ENCODE peak calls at places on chromosomes 11 and 22, in seven cellular contexts. E, Z, H, M, G, W and V are unnamed samples.
A peak's percentile ranks its signal among the peaks of the same experiment; 100 is the strongest.

GRCh38 chr11:77510095-77510494 is 36.2 kb upstream of the PAK1 start:
- DNase-seq in E (no peak), Z (peak; percentile 88), H (no peak), M (no peak), G (no peak), W (no peak), V (no peak)

GRCh38 chr11:96230686-96231085 is 112.3 kb downstream of the MAML2 start:
- DNase-seq in E (no peak), Z (no peak), H (no peak), M (no peak), G (peak; percentile 89), W (no peak), V (no peak)

GRCh38 chr11:8060801-8061554 is 20.0 kb upstream of the TUB start:
- DNase-seq in E (peak; percentile 72), Z (no peak), H (no peak), M (no peak), G (no peak), W (no peak), V (no peak)

GRCh38 chr11:47326198-47326597 is 26.3 kb downstream of the MYBPC3 start:
- DNase-seq in E (no peak), Z (no peak), H (no peak), M (no peak), G (no peak), W (no peak), V (no peak)

GRCh38 chr11:951507-951906 is 25.8 kb downstream of the AP2A2 start:
- DNase-seq in E (no peak), Z (no peak), H (no peak), M (no peak), G (no peak), W (no peak), V (no peak)

GRCh38 chr11:131889760-131890620 is 519.6 kb downstream of the NTM start:
- DNase-seq in E (no peak), Z (no peak), H (no peak), M (no peak), G (no peak), W (peak; percentile 19), V (no peak)

GRCh38 chr22:21755855-21756284 is 20.3 kb upstream of the YPEL1 start:
- DNase-seq in E (peak; percentile 92), Z (no peak), H (no peak), M (no peak), G (peak; percentile 22), W (peak; percentile 55), V (no peak)

GRCh38 chr22:18909556-18909955 is 3.4 kb downstream of the DGCR6 start:
- DNase-seq in E (no peak), Z (no peak), H (no peak), M (no peak), G (no peak), W (no peak), V (no peak)

GRCh38 chr22:40679249-40679963 is at the start of gene MCHR1:
- DNase-seq in E (no peak), Z (no peak), H (no peak), M (no peak), G (no peak), W (no peak), V (no peak)

GRCh38 chr11:44162004-44162403 is 66.5 kb downstream of the EXT2 start:
- DNase-seq in E (no peak), Z (no peak), H (no peak), M (no peak), G (no peak), W (no peak), V (no peak)

GRCh38 chr11:76210920-76211851 is 4.9 kb upstream of the WNT11 start:
- DNase-seq in E (no peak), Z (no peak), H (no peak), M (no peak), G (no peak), W (no peak), V (no peak)

GRCh38 chr11:46347637-46348311 is 511 bp downstream of the DGKZ start:
- DNase-seq in E (no peak), Z (no peak), H (no peak), M (no peak), G (no peak), W (no peak), V (peak; percentile 21)

GRCh38 chr22:37187891-37188761 is at the start of gene C1QTNF6:
- DNase-seq in E (no peak), Z (peak; percentile 85), H (no peak), M (peak; percentile 44), G (no peak), W (no peak), V (peak; percentile 39)

GRCh38 chr11:88313441-88313840 is 24.1 kb downstream of the CTSC start:
- DNase-seq in E (no peak), Z (no peak), H (no peak), M (no peak), G (no peak), W (no peak), V (no peak)

GRCh38 chr11:95920460-95921105 is 3.3 kb downstream of the MTMR2 start:
- DNase-seq in E (no peak), Z (no peak), H (no peak), M (no peak), G (peak; percentile 18), W (no peak), V (no peak)

GRCh38 chr11:94449437-94449836 is 44.2 kb downstream of the MRE11 start:
- DNase-seq in E (peak; percentile 55), Z (peak; percentile 97), H (no peak), M (no peak), G (peak; percentile 29), W (no peak), V (peak; percentile 0)

GRCh38 chr11:2301631-2302272 is at the start of the genes C11orf21 and TSPAN32:
- DNase-seq in E (no peak), Z (no peak), H (no peak), M (no peak), G (peak; percentile 99), W (peak; percentile 10), V (no peak)

GRCh38 chr11:65506770-65507485 is 8.1 kb downstream of the MALAT1 start:
- DNase-seq in E (peak; percentile 87), Z (no peak), H (peak; percentile 64), M (peak; percentile 23), G (no peak), W (peak; percentile 89), V (peak; percentile 43)

GRCh38 chr11:9130297-9130696 is 38.9 kb upstream of the SCUBE2 start:
- DNase-seq in E (no peak), Z (no peak), H (no peak), M (no peak), G (peak; percentile 41), W (peak; percentile 26), V (no peak)
- TF ChIP-seq CTCF in E (no peak), Z (no peak), H (no peak), M (no peak), G (no peak), W (peak; percentile 17), V (no peak)

GRCh38 chr11:11534981-11535380 is 86.8 kb downstream of the GALNT18 start:
- DNase-seq in E (no peak), Z (no peak), H (no peak), M (no peak), G (no peak), W (no peak), V (no peak)
- TF ChIP-seq CTCF in E (no peak), Z (no peak), H (no peak), M (no peak), G (no peak), W (no peak), V (no peak)

GRCh38 chr11:63511349-63511748 is 5.5 kb downstream of the LGALS12 start:
- DNase-seq in E (no peak), Z (no peak), H (no peak), M (no peak), G (no peak), W (no peak), V (no peak)
- TF ChIP-seq CTCF in E (no peak), Z (no peak), H (no peak), M (no peak), G (no peak), W (no peak), V (no peak)

GRCh38 chr11:86141645-86142569 is 73.0 kb upstream of the PICALM start:
- DNase-seq in E (no peak), Z (peak; percentile 19), H (no peak), M (no peak), G (peak; percentile 70), W (no peak), V (no peak)
- TF ChIP-seq CTCF in E (no peak), Z (no peak), H (no peak), M (no peak), G (no peak), W (no peak), V (no peak)

DNA sequence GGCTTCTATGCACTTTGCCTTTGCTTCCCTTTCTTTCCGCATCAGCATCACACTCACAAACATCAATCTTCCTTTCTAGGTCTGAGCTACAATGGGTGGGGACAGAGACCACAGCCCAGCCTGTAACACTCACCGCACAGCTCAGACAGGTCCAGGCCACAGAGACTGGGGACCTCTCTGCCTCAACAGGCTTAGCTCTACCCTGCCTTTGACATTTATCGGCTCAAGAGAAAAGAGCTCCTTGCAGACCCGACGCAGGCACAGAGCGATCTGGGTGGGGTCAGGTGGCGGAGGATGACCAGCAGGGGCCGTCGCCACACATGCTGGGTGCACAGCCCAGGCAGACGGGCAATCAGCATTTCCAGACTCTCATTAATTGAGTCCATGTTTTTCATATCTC is 837.3 kb downstream of the TBC1D22A start:
- DNase-seq in E (no peak), Z (no peak), H (no peak), M (no peak), G (no peak), W (no peak), V (no peak)
- TF ChIP-seq CTCF in E (no peak), Z (no peak), H (no peak), M (no peak), G (no peak), W (no peak), V (no peak)

DNA sequence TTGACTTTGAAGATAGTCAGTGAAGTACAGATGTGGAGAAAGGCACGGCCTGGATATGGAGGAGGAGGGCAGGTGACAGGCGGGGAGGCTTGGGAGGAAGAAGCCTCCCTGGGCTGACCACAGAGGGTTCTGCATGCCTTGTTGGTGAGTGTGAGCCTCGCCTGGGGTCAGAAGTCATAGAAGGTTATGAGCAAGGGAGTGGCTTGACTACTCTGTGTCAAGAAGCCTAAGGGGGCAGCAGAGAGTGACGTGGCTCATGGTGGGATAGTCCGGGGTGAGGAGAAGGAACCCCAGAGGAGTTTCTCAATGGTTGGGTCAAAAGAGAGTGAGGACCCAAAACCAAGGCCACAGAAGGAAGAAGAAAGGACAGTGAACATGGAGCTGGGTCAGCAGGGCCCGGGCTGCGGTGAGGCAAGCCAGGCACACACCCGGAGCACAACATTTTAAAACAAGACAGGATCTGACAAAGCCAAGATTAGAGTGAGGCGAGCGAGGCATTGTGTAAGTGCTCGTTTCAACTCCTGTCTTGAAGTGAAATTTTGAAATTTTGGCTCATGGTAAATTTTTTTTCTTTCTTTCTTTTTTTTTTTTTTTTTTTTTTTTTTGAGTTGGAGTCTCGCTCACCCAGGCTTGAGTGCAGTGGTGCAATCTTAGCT is 31.9 kb downstream of the PDGFB start:
- DNase-seq in E (no peak), Z (peak; percentile 99), H (no peak), M (no peak), G (peak; percentile 44), W (no peak), V (peak; percentile 56)
- TF ChIP-seq CTCF in E (peak; percentile 39), Z (peak; percentile 61), H (no peak), M (no peak), G (peak; percentile 9), W (no peak), V (no peak)

DNA sequence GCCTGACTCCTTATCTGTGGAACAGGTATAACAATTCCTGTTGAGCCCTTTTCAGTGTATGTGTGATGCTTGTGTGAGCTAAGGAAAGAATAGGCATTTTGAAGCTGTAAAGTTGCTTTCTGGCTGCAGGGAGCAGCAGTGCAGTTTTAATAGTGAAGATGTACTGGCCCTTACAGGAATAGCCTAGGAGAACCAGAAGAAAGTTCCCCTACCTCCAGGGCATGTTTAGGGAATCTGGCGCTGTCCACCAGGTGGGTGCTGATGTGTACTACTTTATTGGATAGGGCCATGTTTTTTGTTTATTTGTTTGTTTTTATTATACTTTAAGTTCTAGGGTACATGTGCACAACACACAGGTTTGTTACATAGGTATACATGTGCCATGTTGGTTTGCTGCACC is 11.5 kb downstream of the BMAL1 start:
- DNase-seq in E (peak; percentile 17), Z (no peak), H (no peak), M (no peak), G (no peak), W (no peak), V (peak; percentile 25)
- TF ChIP-seq CTCF in E (peak; percentile 8), Z (no peak), H (no peak), M (no peak), G (no peak), W (no peak), V (no peak)